ENCODE peak calls at places on chromosomes 1 and 21, in five cellular contexts. H is HCT116, O is K562, B is GM12878, R is H1. K is an unnamed sample.

GRCh38 chr1:185670187-185670627 is 64.0 kb upstream of the HMCN1 start:
- DNase-seq in R (no peak), H (no peak), B (no peak), O (no peak), K (no peak)

GRCh38 chr1:125087691-125088090 is 3902.9 kb downstream of the SRGAP2C start:
- DNase-seq in R (no peak), B (no peak), H (no peak), O (no peak), K (no peak)

GRCh38 chr1:243510928-243511327 is 255.1 kb downstream of the SDCCAG8 start:
- DNase-seq in H (no peak), R (no peak), B (no peak), O (no peak), K (no peak)

GRCh38 chr1:161190962-161191521 is 7.8 kb downstream of the ADAMTS4 start:
- DNase-seq in O (no peak), H (no peak), B (no peak), R (no peak), K (no peak)

GRCh38 chr1:147669475-147670318 is 627 bp downstream of the ACP6 start:
- DNase-seq in R (no peak), O (peak), B (no peak), H (no peak), K (peak)

GRCh38 chr1:149846042-149846441 is 53.3 kb upstream of the BOLA1 start:
- DNase-seq in H (no peak), O (no peak), R (no peak), B (no peak), K (no peak)

GRCh38 chr1:6523566-6523965 is 30.7 kb downstream of the NOL9 start:
- DNase-seq in O (peak), H (peak), B (no peak), R (peak), K (peak)

GRCh38 chr1:244053831-244054230 is 2.7 kb downstream of the ZBTB18 start:
- DNase-seq in B (no peak), H (no peak), O (no peak), R (no peak), K (no peak)

GRCh38 chr1:4597020-4597419 is 57.4 kb upstream of the AJAP1 start:
- DNase-seq in B (no peak), R (no peak), O (no peak), H (no peak), K (no peak)

GRCh38 chr1:7004181-7004580 is 218.9 kb downstream of the CAMTA1 start:
- DNase-seq in R (no peak), B (no peak), O (no peak), H (no peak), K (no peak)

DNA sequence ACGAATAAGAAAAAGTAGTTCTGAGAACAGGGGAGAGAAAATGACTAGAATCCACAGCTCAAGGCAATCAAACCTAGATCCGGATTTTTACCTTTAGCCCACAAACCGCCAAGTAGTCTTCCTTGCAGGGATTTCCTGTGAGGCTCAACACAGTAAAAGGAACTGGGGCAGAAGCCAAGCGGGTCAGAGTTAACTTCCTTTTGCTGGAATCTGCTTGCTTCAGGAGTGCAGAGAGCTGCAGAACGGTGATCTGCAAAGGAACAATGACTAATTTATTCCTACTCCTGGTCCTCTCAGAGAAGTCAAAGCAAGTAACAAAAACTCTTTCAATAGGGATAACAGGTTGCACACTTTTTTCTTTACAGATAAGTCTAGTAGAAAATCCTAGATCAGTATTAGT is 53.4 kb downstream of the UBR4 start:
- DNase-seq in O (no peak), H (no peak), B (no peak), R (no peak), K (no peak)
- TF ChIP-seq RAD21 in O (no peak), H (no peak), B (no peak), R (no peak), K (no peak)

DNA sequence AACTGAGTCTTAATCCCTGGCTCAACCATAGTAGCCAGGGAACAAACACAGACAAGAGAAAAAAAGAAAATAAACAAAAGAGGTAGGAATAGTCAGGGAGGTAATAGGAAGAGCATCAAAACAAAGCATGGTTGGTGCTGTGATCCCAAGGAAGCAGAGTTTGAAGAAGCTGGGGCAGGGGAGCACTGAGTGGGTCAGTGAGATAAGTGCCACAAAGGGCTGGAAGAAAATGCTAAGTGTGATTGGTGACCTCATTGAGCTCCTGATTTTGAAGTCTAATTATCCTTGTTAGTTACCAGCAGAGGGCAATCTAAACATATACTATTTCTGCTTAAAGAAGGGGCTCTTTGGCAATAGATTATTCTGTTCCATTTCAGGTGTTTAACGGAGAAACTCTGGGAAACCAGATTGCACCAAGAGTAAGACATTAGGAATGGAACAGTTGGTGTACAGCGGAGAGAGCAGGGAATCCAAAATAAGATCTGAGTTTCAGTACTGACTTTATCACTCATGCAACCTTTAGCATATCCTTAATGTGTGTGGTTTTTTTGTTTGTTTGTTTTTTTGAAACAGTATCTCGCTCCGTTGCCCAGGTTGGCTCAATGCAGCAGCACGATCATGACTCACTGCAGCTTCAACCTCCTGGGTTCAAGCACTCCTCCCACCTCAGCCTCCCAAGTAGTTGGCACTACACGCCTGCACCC is 30.7 kb upstream of the KIAA1614 start:
- DNase-seq in R (no peak), B (no peak), H (peak), O (peak), K (peak)
- TF ChIP-seq SRF in R (no peak), B (no peak), H (no peak), O (no peak), K (no peak)

DNA sequence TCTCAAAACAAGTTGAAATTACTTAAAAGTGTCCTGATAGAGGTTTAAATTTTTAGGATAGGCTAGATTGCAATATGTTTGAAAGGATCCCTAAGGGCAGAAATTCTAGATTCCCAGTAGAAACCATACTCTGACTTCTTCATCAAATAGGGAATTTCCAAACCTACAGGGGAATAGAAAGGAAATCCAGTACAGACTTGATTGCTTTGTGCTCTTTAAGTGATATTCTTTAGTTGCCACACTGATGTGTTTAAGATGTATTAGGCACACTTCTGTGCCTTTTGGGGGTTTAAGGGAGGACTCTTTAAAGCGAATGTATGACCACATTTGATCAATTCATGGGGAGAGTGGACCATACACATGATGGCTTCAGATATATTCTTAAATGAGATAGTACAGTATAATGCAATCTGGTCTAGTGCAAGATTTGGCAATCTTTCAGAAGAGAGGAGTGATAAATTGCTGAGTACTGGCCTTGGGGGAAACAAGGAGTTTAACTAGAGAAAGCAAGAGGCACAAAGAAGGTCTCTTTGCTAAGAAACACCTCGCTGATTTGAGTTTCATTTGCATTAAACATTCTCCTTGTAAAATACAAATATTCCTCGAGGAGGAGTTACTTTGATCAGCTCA is 268.8 kb upstream of the NR5A2 start:
- DNase-seq in R (no peak), B (no peak), H (peak), O (no peak), K (no peak)
- TF ChIP-seq RAD21 in R (no peak), B (no peak), H (peak), O (no peak), K (no peak)

GRCh38 chr1:85617582-85618237 is 37.1 kb downstream of the CCN1 start:
- DNase-seq in O (no peak), R (no peak), H (no peak), B (no peak), K (no peak)
- TF ChIP-seq SRF in O (no peak), R (no peak), H (no peak), B (no peak), K (no peak)

GRCh38 chr1:165632152-165632469 is 1.1 kb downstream of the MGST3 start:
- DNase-seq in H (no peak), B (no peak), O (no peak), R (no peak), K (no peak)

GRCh38 chr1:165632491-165632890 is 1.5 kb downstream of the MGST3 start:
- DNase-seq in H (no peak), O (no peak), B (no peak), R (no peak), K (no peak)

GRCh38 chr1:165630629-165631402 is at the start of gene MGST3:
- DNase-seq in R (peak), O (peak), B (peak), H (peak), K (peak)

GRCh38 chr1:165629848-165630628 is 996 bp upstream of the MGST3 start:
- DNase-seq in O (peak), B (no peak), R (no peak), H (no peak), K (no peak)

GRCh38 chr1:165631403-165632151 is 543 bp downstream of the MGST3 start:
- DNase-seq in H (peak), B (no peak), O (peak), R (no peak), K (no peak)
- TF ChIP-seq RAD21 in H (peak), B (no peak), O (peak), R (no peak), K (no peak)

DNA sequence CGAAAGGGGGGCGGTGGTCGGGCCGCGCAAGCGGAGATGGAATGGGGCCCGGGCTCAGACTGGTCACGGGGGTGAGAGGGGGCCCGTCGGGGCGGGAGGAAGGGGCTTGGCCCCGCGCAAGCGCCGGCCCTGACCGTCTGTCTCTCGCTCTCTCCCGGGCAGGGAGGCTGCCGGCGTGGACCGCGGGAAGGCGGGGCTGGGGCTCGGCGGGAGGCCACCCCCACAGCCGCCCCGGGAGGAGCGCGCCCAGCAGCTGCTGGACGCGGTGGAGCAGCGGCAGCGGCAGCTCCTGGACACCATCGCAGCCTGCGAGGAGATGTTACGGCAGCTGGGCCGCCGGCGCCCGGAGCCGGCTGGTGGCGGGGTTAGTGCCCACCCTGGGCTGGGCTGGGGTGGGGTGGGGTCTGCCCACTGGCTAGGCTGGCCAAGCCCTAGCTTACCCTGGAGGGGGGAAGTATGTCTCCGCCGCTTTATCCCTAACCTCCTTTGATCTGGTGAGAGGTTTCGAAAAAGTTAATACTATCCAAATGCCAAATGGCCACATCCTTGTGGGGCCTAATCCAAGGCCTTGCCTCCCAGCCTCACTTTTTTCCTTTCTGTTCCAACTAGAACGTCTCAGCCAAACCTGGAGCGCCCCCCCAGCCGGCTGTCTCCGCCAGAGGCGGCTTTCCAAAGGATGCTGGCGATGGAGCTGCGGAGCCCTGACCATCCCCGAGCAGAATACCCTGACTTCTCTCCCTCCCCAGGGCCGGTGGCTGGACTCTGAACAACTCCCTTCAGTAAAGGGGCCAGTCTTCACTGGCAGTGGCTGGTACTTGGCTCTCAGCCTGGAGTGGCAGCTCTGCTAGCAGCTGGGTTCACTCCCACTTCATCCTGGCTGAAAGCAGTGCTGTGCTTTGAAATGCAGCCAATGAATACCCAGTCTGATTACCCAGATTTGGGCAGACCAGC is 636 bp upstream of the YRDC start:
- DNase-seq in O (peak), H (no peak), R (no peak), B (no peak), K (no peak)
- TF ChIP-seq SRF in O (no peak), H (no peak), R (no peak), B (no peak), K (no peak)

GRCh38 chr21:18521204-18521603 is 117.6 kb upstream of the TMPRSS15 start:
- DNase-seq in R (no peak), H (no peak), O (no peak), B (no peak), K (no peak)
- TF ChIP-seq RAD21 in R (no peak), H (no peak), O (no peak), B (no peak), K (no peak)

GRCh38 chr1:174988986-174989385 is 10.8 kb upstream of the CACYBP start:
- DNase-seq in R (no peak), O (no peak), B (no peak), H (no peak), K (no peak)

GRCh38 chr1:174988539-174988938 is 11.2 kb upstream of the CACYBP start:
- DNase-seq in H (no peak), R (no peak), B (no peak), O (no peak), K (no peak)

GRCh38 chr1:174991473-174991872 is 8.3 kb upstream of the CACYBP start:
- DNase-seq in B (no peak), R (no peak), H (no peak), O (no peak), K (no peak)

GRCh38 chr1:174990382-174990999 is 9.3 kb upstream of the CACYBP start:
- DNase-seq in R (no peak), B (no peak), H (no peak), O (peak), K (peak)

DNA sequence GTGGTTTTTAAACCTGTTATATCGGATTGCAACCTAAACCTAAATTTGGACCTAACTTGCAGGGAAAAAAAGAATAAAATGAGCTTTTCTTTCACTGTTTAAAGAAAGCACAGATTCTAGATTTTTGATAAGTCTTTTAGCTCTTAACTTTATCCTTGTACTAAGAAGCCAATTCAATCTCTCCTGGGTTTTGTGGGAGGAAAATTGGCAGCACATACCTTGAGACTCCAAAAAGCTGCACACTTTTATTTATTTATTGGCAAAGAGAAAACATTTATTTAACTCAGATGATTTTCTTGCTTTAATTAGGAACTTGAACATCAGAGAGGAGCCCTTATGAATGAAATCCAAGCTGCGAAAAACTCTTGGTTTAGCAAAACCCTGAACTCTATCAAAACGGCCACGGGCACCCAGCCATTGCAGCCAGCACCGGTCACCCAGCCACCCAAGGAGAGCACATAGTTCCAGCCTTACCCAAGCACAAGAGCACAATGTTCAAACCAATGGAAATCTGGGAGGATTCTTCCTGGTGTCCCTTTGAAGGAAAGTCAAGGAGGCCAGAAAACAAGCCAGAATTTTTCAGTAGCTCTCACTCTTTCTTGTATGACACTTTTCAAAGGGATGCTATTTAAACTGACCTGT is 10.1 kb upstream of the CACYBP start:
- DNase-seq in B (no peak), O (no peak), H (no peak), R (no peak), K (no peak)
- TF ChIP-seq SRF in B (no peak), O (no peak), H (no peak), R (no peak), K (no peak)

GRCh38 chr21:44898011-44898493 is 22.6 kb downstream of the ITGB2 start:
- DNase-seq in B (no peak), O (no peak), H (no peak), R (no peak), K (no peak)

GRCh38 chr21:44895859-44896258 is 22.4 kb upstream of the PTTG1IP start:
- DNase-seq in R (no peak), H (no peak), O (no peak), B (no peak), K (no peak)

GRCh38 chr21:44896561-44897286 is 23.2 kb upstream of the PTTG1IP start:
- DNase-seq in H (no peak), O (no peak), R (no peak), B (no peak), K (no peak)

GRCh38 chr21:44898851-44899767 is 21.6 kb downstream of the ITGB2 start:
- DNase-seq in R (no peak), H (no peak), O (no peak), B (no peak), K (no peak)

DNA sequence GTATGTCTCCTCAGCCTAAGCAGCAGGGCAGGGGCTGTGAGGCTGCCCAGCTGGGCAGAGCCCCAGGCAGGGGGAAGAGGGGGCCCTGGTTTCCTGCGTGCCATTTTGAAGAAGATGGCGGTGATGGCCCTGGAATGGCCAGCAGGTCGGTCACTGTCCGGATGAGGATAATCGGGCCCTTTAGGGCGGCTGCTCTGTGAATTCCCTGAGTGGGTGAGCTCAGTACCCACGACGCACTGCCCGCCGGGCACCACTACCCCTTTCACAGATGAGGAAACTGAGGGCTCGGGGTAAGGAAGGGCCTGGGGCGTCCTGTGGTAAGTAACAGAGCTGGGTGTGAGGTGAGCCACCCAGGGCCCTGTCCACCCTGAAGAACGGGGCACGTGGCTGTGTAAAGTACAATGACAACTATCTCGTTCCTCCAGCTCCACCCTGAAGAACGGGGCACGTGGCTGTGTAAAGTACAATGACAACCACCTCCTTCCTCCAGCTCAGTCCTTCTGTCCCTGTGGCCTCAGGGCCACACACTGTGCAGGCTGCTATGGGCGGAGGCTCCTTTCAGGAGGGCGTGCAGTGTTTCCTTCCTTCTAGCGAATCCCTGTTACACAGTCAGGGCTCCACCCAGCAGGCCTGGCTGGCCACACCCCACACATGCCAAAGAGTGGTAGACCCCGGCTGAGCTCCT is 23.2 kb downstream of the ITGB2 start:
- DNase-seq in B (no peak), H (no peak), R (no peak), O (peak), K (no peak)
- TF ChIP-seq RAD21 in B (no peak), H (no peak), R (no peak), O (no peak), K (no peak)

DNA sequence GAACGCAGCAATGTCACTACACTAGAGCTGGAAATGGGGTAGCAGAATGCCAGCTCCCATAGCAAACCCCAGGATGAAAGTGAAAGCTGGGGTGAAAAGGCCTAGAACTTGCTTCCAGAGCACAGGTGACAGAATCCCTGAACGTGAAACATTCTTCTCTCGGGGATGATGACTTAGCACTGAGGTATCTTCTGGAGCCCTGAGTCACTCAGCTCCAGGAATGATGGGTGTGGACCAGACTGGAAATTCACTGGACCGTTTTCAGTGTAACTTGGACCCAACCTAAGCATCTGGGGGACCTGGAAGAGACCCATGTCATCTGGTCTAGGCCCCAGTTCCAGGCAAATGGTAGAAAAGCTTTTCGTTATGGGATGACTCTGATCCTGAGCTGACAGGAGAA is 108.9 kb downstream of the CDC7 start:
- DNase-seq in O (no peak), B (no peak), R (no peak), H (peak), K (no peak)
- TF ChIP-seq SRF in O (no peak), B (no peak), R (no peak), H (no peak), K (no peak)

K was measured in HepG2.